ENCODE peak calls at places on chromosome 4, in five cellular contexts. V, H, Z, Q and R are unnamed samples.

GRCh38 chr4:21554510-21554909 is 394.1 kb downstream of the KCNIP4 start:
- DNase-seq in Z (no peak), V (no peak), Q (no peak), H (no peak), R (no peak)

GRCh38 chr4:74628808-74629616 is 165.3 kb downstream of the BTC start:
- DNase-seq in Z (peak), V (no peak), H (no peak), Q (no peak), R (no peak)

GRCh38 chr4:118842055-118842454 is 6.1 kb upstream of the SEC24D start:
- DNase-seq in Z (no peak), V (no peak), Q (peak), H (no peak), R (no peak)

GRCh38 chr4:14264437-14264836 is 636.9 kb upstream of the BOD1L1 start:
- DNase-seq in H (no peak), Z (no peak), V (no peak), Q (no peak), R (no peak)

GRCh38 chr4:177952723-177953122 is 510.5 kb upstream of the AGA start:
- DNase-seq in V (no peak), H (no peak), Z (no peak), Q (no peak), R (no peak)

GRCh38 chr4:2251073-2251794 is 9.3 kb upstream of the HAUS3 start:
- DNase-seq in V (no peak), Q (no peak), H (peak), Z (no peak), R (peak)

GRCh38 chr4:111639120-111639519 is 506.1 kb upstream of the FAM241A start:
- DNase-seq in Q (no peak), V (no peak), H (no peak), Z (no peak), R (no peak)

GRCh38 chr4:108171541-108172230 is 3.0 kb upstream of the LEF1 start:
- DNase-seq in H (no peak), Z (no peak), Q (no peak), V (no peak), R (no peak)

GRCh38 chr4:5959221-5959982 is 58.8 kb downstream of the C4orf50 start:
- DNase-seq in Z (no peak), H (no peak), Q (no peak), V (no peak), R (no peak)

GRCh38 chr4:2537011-2537830 is 774 bp downstream of the FAM193A start:
- DNase-seq in Q (no peak), Z (peak), H (no peak), V (peak), R (peak)

GRCh38 chr4:83722730-83723269 is 186.9 kb downstream of the GPAT3 start:
- DNase-seq in H (no peak), Q (no peak), V (no peak), Z (no peak), R (no peak)

GRCh38 chr4:101118641-101119040 is 228.7 kb downstream of the PPP3CA start:
- DNase-seq in Q (no peak), Z (no peak), H (no peak), V (no peak), R (no peak)

GRCh38 chr4:112127736-112128322 is 17.4 kb upstream of the FAM241A start:
- DNase-seq in V (no peak), Q (no peak), Z (no peak), H (no peak), R (no peak)

GRCh38 chr4:168856312-168856711 is 153.7 kb downstream of the CBR4 start:
- DNase-seq in V (no peak), Q (no peak), Z (no peak), H (no peak), R (no peak)

GRCh38 chr4:55216871-55217635 is 91.7 kb upstream of the KDR start:
- DNase-seq in V (no peak), Q (no peak), H (no peak), Z (no peak), R (no peak)

GRCh38 chr4:2095236-2096072 is 36.3 kb downstream of the NAT8L start:
- DNase-seq in V (no peak), Z (no peak), H (no peak), Q (no peak), R (no peak)

GRCh38 chr4:3017504-3017903 is 54.1 kb downstream of the GRK4 start:
- DNase-seq in Z (no peak), H (no peak), V (no peak), Q (no peak), R (no peak)

GRCh38 chr4:121408-122084 is 2.8 kb upstream of the ZNF718 start:
- DNase-seq in V (no peak), H (no peak), Q (no peak), Z (peak), R (no peak)

GRCh38 chr4:108965472-108966076 is 202.7 kb upstream of the ETNPPL start:
- DNase-seq in Q (no peak), V (no peak), Z (no peak), H (no peak), R (no peak)

GRCh38 chr4:119930546-119930945 is 136.1 kb downstream of the MAD2L1 start:
- DNase-seq in Z (no peak), V (no peak), Q (no peak), H (no peak), R (no peak)

GRCh38 chr4:141645611-141646340 is 9.4 kb downstream of the IL15 start:
- DNase-seq in Q (no peak), Z (no peak), V (no peak), H (no peak), R (peak)

GRCh38 chr4:133150643-133151300 is 1.7 kb downstream of the PCDH10 start:
- DNase-seq in Q (no peak), Z (no peak), V (peak), H (peak), R (no peak)

GRCh38 chr4:182916483-182917181 is 554 bp downstream of the DCTD start:
- DNase-seq in Z (peak), V (peak), H (peak), Q (no peak), R (peak)

GRCh38 chr4:101853691-101854090 is 63.2 kb downstream of the BANK1 start:
- DNase-seq in H (no peak), V (no peak), Q (no peak), Z (no peak), R (no peak)

GRCh38 chr4:21046121-21046520 is 345.9 kb downstream of the PACRGL start:
- DNase-seq in V (no peak), H (no peak), Z (no peak), Q (no peak), R (no peak)

GRCh38 chr4:186013404-186014186 is 55.4 kb upstream of the TLR3 start:
- DNase-seq in Z (no peak), V (no peak), Q (no peak), H (no peak), R (no peak)

GRCh38 chr4:76624271-76624681 is 189.2 kb downstream of the SHROOM3 start:
- DNase-seq in Z (no peak), V (peak), Q (no peak), H (no peak), R (peak)

GRCh38 chr4:184387351-184387750 is 87.0 kb downstream of the IRF2 start:
- DNase-seq in Q (no peak), H (no peak), V (no peak), Z (no peak), R (no peak)

GRCh38 chr4:39304651-39305050 is 61.5 kb downstream of the RFC1 start:
- DNase-seq in Z (no peak), Q (no peak), H (no peak), V (no peak), R (no peak)

GRCh38 chr4:80412322-80412721 is 76.8 kb downstream of the CFAP299 start:
- DNase-seq in V (no peak), H (no peak), Z (no peak), Q (no peak), R (no peak)

GRCh38 chr4:64807821-64808220 is 398.6 kb upstream of the TECRL start:
- DNase-seq in Z (no peak), H (no peak), V (no peak), Q (no peak), R (no peak)

GRCh38 chr4:185921583-185922555 is 109.9 kb upstream of the SORBS2 start:
- DNase-seq in H (no peak), Z (no peak), V (no peak), Q (no peak), R (no peak)

GRCh38 chr4:140707325-140707724 is 48.9 kb downstream of the TBC1D9 start:
- DNase-seq in Q (no peak), V (no peak), H (no peak), Z (no peak), R (no peak)

GRCh38 chr4:73964862-73965611 is 16.8 kb downstream of the PF4 start:
- DNase-seq in Q (peak), V (no peak), H (no peak), Z (peak), R (peak)

GRCh38 chr4:1321486-1321885 is 25.5 kb upstream of the UVSSA start:
- DNase-seq in Z (no peak), V (no peak), H (no peak), Q (no peak), R (no peak)

GRCh38 chr4:1731180-1731579 is 9.9 kb downstream of the TACC3 start:
- DNase-seq in V (no peak), H (no peak), Z (no peak), Q (no peak), R (no peak)

GRCh38 chr4:105162123-105162796 is 15.6 kb downstream of the TET2 start:
- DNase-seq in Q (no peak), Z (no peak), H (no peak), V (no peak), R (no peak)

GRCh38 chr4:108113229-108113628 is 55.5 kb downstream of the LEF1 start:
- DNase-seq in V (no peak), Q (no peak), H (no peak), Z (no peak), R (no peak)

GRCh38 chr4:170868191-170868590 is 778.4 kb upstream of the AADAT start:
- DNase-seq in V (no peak), Q (no peak), Z (no peak), H (no peak), R (no peak)